ENCODE peak calls at places on chromosomes 13 and 19, in four cellular contexts. I is BE2C, U is PC-9, V is sigmoid colon. G is an unnamed sample.

GRCh38 chr19:56118666-56119584 is 2.2 kb downstream of the ZNF787 start:
- DNase-seq in V (no peak), U (no peak), I (no peak), G (no peak)

GRCh38 chr13:74026753-74027152 is 107.5 kb downstream of the KLF12 start:
- DNase-seq in I (no peak), V (no peak), U (peak; percentile 2), G (no peak)

GRCh38 chr19:40685016-40685526 is 5.4 kb downstream of the NUMBL start:
- DNase-seq in I (no peak), U (no peak), V (no peak), G (no peak)

GRCh38 chr19:44891016-44891882 is at the start of gene TOMM40:
- DNase-seq in U (no peak), V (peak; percentile 100), I (no peak), G (peak; percentile 99)

GRCh38 chr13:52849727-52850395 is 1.4 kb upstream of the PCDH8 start:
- DNase-seq in V (no peak), U (no peak), I (no peak), G (no peak)

GRCh38 chr13:51435002-51435578 is 17.7 kb downstream of the INTS6 start:
- DNase-seq in U (no peak), I (no peak), V (no peak), G (no peak)

GRCh38 chr13:20431687-20432384 is 93.8 kb downstream of the CRYL1 start:
- DNase-seq in V (no peak), U (no peak), I (no peak), G (no peak)

GRCh38 chr13:43041368-43041921 is 18.1 kb downstream of the DNAJC15 start:
- DNase-seq in U (no peak), I (no peak), V (no peak), G (no peak)

GRCh38 chr19:49565261-49565660 is 15.1 kb downstream of the NOSIP start:
- DNase-seq in U (no peak), V (peak; percentile 82), I (no peak), G (no peak)

GRCh38 chr19:961866-962620 is 22.1 kb upstream of the WDR18 start:
- DNase-seq in U (peak; percentile 40), V (no peak), I (no peak), G (no peak)

GRCh38 chr19:39864118-39864517 is 17.9 kb upstream of the FBL start:
- DNase-seq in U (no peak), V (no peak), I (no peak), G (no peak)

GRCh38 chr13:48727252-48728011 is 73.7 kb downstream of the CYSLTR2 start:
- DNase-seq in I (no peak), V (no peak), U (no peak), G (peak; percentile 35)

GRCh38 chr13:31987535-31988170 is 43.9 kb upstream of the FRY start:
- DNase-seq in V (no peak), U (no peak), I (no peak), G (peak; percentile 33)

GRCh38 chr13:20303636-20304035 is 71.5 kb upstream of the GJB6 start:
- DNase-seq in I (no peak), U (no peak), V (no peak), G (no peak)

GRCh38 chr13:40077396-40078027 is 422.1 kb downstream of the COG6 start:
- DNase-seq in V (no peak), I (no peak), U (no peak), G (no peak)

GRCh38 chr19:46913198-46913851 is 52.5 kb downstream of the ARHGAP35 start:
- DNase-seq in V (no peak), U (no peak), I (no peak), G (no peak)

GRCh38 chr13:54593504-54593903 is 1564.9 kb downstream of the OLFM4 start:
- DNase-seq in V (no peak), I (no peak), U (no peak), G (no peak)

GRCh38 chr13:98108330-98108729 is 34.6 kb upstream of the FARP1 start:
- DNase-seq in U (no peak), I (no peak), V (no peak), G (no peak)

GRCh38 chr13:25633108-25633507 is 261.3 kb downstream of the ATP8A2 start:
- DNase-seq in V (no peak), U (no peak), I (no peak), G (no peak)

GRCh38 chr19:41000310-41000737 is 9.2 kb downstream of the CYP2B6 start:
- DNase-seq in V (no peak), U (peak; percentile 68), I (no peak), G (no peak)

GRCh38 chr13:43986395-43986794 is 106.7 kb downstream of the LACC1 start:
- DNase-seq in U (no peak), V (no peak), I (no peak), G (no peak)

GRCh38 chr19:10061717-10062310 is 24.3 kb upstream of the SHFL start:
- DNase-seq in V (no peak), I (no peak), U (no peak), G (no peak)

GRCh38 chr19:5595745-5596144 is 26.8 kb downstream of the SAFB2 start:
- DNase-seq in I (no peak), U (no peak), V (no peak), G (no peak)

GRCh38 chr13:26561636-26562537 is 4.4 kb downstream of the WASF3 start:
- DNase-seq in V (no peak), I (no peak), U (no peak), G (no peak)

GRCh38 chr13:51645154-51645650 is 60.9 kb downstream of the WDFY2 start:
- DNase-seq in I (no peak), U (peak; percentile 22), V (no peak), G (no peak)

GRCh38 chr13:107301724-107302374 is 733.9 kb upstream of the ARGLU1 start:
- DNase-seq in V (no peak), U (no peak), I (peak; percentile 73), G (no peak)

GRCh38 chr19:48510421-48511268 is 990 bp downstream of the LMTK3 start:
- DNase-seq in U (peak; percentile 54), I (peak; percentile 78), V (peak; percentile 82), G (no peak)

GRCh38 chr19:5339950-5340636 is 519 bp downstream of the PTPRS start:
- DNase-seq in V (no peak), I (peak; percentile 63), U (peak; percentile 27), G (no peak)

GRCh38 chr19:18412610-18413239 is 6.5 kb upstream of the SSBP4 start:
- DNase-seq in V (no peak), U (no peak), I (no peak), G (no peak)

GRCh38 chr19:18406749-18407148 is 9.3 kb upstream of the LRRC25 start:
- DNase-seq in I (no peak), V (no peak), U (no peak), G (no peak)

GRCh38 chr19:18408053-18408476 is 10.6 kb upstream of the LRRC25 start:
- DNase-seq in I (peak; percentile 58), V (no peak), U (peak; percentile 50), G (no peak)
- TF ChIP-seq CTCF in I (peak; percentile 63), V (no peak), U (peak; percentile 63), G (peak; percentile 50)

DNA sequence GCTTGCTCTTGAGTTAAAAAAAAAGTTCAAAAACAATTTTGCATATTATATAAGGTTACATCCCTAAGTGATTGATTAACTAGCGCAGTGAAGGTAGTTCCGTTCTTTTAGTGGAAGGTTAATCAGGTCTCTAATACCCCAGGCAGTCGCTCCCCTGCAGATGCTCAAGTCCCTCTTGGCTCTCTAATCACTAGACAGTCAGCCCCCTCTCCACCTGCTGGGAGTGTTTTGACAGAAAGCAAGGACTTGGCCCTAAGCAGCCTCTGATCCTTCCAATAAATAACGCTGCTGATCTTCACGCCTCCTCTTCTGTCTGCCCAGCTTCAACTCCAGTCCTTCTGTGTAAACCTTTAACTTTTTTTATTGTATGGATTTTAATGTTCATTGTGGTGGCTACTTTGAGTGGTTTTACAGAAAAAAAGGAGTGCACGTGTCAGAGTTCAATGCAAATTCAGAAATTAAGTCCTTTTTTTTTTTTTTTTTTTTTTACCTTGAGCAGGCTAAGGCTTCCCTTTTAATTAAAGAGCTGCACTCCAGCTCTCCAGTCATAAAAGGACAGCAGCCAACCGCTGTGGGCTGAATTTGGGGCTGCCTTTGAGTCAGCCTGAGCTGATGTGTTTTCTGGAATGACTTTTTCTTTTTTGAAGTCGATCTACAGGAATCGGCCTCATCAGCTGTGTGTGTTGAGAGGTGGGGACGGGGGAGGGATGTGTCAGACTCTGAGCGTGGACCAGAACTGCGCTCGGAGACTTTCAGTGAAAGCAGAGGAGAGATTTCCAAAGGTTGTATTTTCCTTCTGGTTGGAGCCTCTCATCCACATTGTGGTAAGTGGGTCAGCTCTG is 33.8 kb upstream of the MYO16 start:
- DNase-seq in V (no peak), U (no peak), I (no peak), G (no peak)
- H3K4me3 ChIP-seq in V (no peak overlapping the region), U (no peak overlapping the region), I (no peak overlapping the region), G (no peak overlapping the region)

DNA sequence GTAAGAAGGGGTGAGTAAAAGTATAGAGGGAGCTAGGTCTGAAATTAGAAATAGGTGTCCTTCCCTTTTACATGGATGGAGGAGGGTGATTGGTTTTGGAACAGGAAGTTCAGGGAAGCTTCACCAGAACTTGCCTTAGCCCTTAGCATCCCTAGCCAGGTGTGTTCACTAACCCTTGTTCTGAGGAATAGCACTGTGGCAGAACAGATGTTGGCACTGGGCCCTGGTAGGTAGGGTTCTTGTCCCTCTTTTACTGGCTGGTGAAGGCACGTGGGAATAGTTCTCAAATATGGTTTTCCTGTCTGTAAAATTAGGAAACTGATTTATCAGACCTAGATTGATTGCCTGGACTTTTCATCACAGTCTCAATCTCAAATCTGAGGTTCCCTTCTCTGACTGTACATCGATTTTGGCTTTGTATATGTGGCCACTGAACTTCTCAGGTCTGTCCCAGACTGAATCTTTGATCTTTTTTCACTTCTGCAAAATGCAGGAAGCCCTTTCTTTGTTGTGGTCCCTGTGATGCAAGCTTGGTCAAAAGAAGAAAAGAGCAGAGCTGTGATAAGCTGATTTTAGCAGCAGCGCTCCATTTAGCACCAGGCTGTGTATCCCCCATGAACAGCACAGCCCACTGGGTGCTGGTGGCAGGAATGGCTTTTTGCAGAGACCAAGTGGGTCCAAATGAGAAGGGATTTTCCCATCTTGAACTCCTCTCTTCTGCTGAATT is 86.2 kb upstream of the HTR2A start:
- DNase-seq in U (no peak), I (no peak), V (no peak), G (no peak)
- TF ChIP-seq CTCF in U (no peak), I (no peak), V (no peak), G (no peak)

GRCh38 chr19:31625575-31625974 is 276.3 kb upstream of the TSHZ3 start:
- DNase-seq in V (no peak), U (no peak), I (no peak), G (no peak)
- H3K4me3 ChIP-seq in V (no peak overlapping the region), U (no peak overlapping the region), I (no peak overlapping the region), G (no peak overlapping the region)

DNA sequence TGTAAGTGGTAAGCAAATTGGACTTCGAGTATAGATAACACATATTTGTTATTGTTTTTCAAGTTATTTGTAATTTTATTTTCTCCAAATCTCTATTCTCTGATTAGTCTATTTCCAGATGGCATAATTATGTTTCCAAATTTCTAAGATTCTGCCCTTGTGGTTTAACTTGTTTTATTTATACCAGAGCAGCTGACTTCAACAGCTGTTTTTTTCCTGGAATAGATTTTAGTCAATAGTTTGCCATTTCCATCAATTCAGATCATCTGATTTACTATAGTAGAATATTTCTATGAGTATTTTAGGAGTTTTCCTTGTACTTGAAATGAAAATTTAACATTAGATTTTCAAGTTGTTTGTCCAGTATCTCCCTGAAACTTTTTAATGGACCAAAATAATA is 848.7 kb upstream of the MIR17HG start:
- DNase-seq in I (no peak), V (no peak), U (no peak), G (no peak)
- TF ChIP-seq CTCF in I (no peak), V (no peak), U (no peak), G (no peak)

GRCh38 chr19:16398530-16399241 is 73.1 kb downstream of the EPS15L1 start:
- DNase-seq in I (no peak), U (no peak), V (no peak), G (no peak)
- H3K4me3 ChIP-seq in I (no peak overlapping the region), U (no peak overlapping the region), V (no peak overlapping the region), G (no peak overlapping the region)

GRCh38 chr13:110794209-110794608 is 80.7 kb downstream of the ING1 start:
- DNase-seq in V (no peak), U (no peak), I (no peak), G (no peak)
- TF ChIP-seq CTCF in V (no peak), U (no peak), I (no peak), G (no peak)

G was measured in HFF-Myc.